ENCODE peak calls at places on chromosome 16, in eight cellular contexts. K, W, R, L, H, V, Q and B are unnamed samples.

GRCh38 chr16:5504028-5504758 is 406.6 kb upstream of the EEF2KMT start:
- DNase-seq in V (no peak), H (no peak), W (peak; percentile 5), R (no peak), K (no peak), Q (no peak), L (no peak), B (no peak)

GRCh38 chr16:17972460-17972943 is 364.0 kb downstream of the NPIPA8 start:
- DNase-seq in V (no peak), R (no peak), K (no peak), H (no peak), W (no peak), L (peak; percentile 68), Q (no peak), B (no peak)

GRCh38 chr16:83211711-83212110 is 584.9 kb downstream of the CDH13 start:
- DNase-seq in K (no peak), V (no peak), H (no peak), L (no peak), W (no peak), R (no peak), Q (no peak), B (no peak)

GRCh38 chr16:59067207-59067606 is 333.1 kb upstream of the GOT2 start:
- DNase-seq in H (no peak), R (no peak), K (no peak), W (no peak), Q (no peak), L (no peak), V (no peak), B (no peak)

GRCh38 chr16:74773431-74774222 is 993 bp downstream of the FA2H start:
- DNase-seq in W (no peak), Q (no peak), V (no peak), K (no peak), R (no peak), H (no peak), L (no peak), B (no peak)

GRCh38 chr16:11329080-11329491 is 16.2 kb upstream of the RMI2 start:
- DNase-seq in Q (no peak), H (no peak), L (no peak), V (no peak), W (no peak), K (no peak), R (peak; percentile 36), B (no peak)

GRCh38 chr16:62240722-62241121 is 204.5 kb upstream of the CDH8 start:
- DNase-seq in V (no peak), H (no peak), K (no peak), Q (no peak), W (no peak), L (no peak), R (no peak), B (peak; percentile 79)

GRCh38 chr16:14427371-14427948 is 202.6 kb downstream of the PARN start:
- DNase-seq in V (no peak), W (no peak), K (no peak), H (no peak), L (no peak), R (no peak), Q (no peak), B (no peak)

GRCh38 chr16:67666032-67666537 is 465 bp downstream of the ENKD1 start:
- DNase-seq in V (no peak), L (peak; percentile 72), Q (no peak), K (no peak), R (peak; percentile 61), H (no peak), W (no peak), B (no peak)

GRCh38 chr16:11572301-11572995 is 14.3 kb downstream of the LITAF start:
- DNase-seq in K (no peak), R (no peak), W (no peak), Q (no peak), H (peak; percentile 62), V (no peak), L (peak; percentile 36), B (no peak)

GRCh38 chr16:1305823-1306222 is 3.6 kb upstream of the UBE2I start:
- DNase-seq in K (no peak), H (no peak), Q (no peak), V (no peak), W (no peak), R (no peak), L (no peak), B (no peak)

GRCh38 chr16:31131841-31132271 is 3.7 kb downstream of the PRSS8 start:
- DNase-seq in V (no peak), L (no peak), R (no peak), K (no peak), H (no peak), Q (no peak), W (no peak), B (no peak)

GRCh38 chr16:3515897-3516296 is 15.1 kb downstream of the CLUAP1 start:
- DNase-seq in V (no peak), W (no peak), L (no peak), Q (no peak), K (no peak), H (no peak), R (no peak), B (no peak)

GRCh38 chr16:68857479-68857878 is 14.1 kb downstream of the TANGO6 start:
- DNase-seq in W (no peak), L (no peak), V (no peak), H (no peak), R (no peak), K (no peak), Q (no peak), B (no peak)

GRCh38 chr16:15948532-15949209 is 745 bp upstream of the ABCC1 start:
- DNase-seq in W (no peak), R (no peak), V (no peak), K (no peak), L (no peak), H (peak; percentile 6), Q (no peak), B (no peak)

GRCh38 chr16:7791191-7791590 is 458.5 kb downstream of the RBFOX1 start:
- DNase-seq in V (no peak), R (no peak), W (no peak), Q (no peak), K (no peak), H (no peak), L (no peak), B (no peak)

GRCh38 chr16:54630284-54630967 is 300.2 kb upstream of the IRX5 start:
- DNase-seq in Q (no peak), L (no peak), V (no peak), W (no peak), H (no peak), R (no peak), K (no peak), B (peak; percentile 29)

GRCh38 chr16:90078594-90078895 is 1.4 kb upstream of the PRDM7 start:
- DNase-seq in R (no peak), L (no peak), V (no peak), W (no peak), Q (no peak), K (no peak), H (no peak), B (no peak)

DNA sequence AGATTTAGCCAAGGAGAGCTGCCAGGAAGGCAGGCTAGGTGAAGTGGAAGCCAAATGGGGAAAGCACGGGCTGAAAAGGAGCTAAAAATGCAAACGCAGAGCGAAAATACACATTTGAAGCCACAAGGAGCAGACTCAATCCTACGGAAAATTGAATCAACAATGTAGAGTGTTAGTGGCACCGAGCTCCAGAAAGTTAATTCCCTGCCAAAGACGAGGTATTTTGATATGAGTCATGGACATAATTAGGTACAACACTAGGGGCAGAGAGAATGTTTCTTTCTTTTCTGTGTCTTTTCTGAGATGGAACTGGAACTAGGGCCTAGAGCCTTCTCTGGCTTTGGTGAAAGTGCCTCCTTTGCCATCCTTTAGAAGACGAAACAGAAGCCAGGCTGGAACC is 20.7 kb downstream of the GSG1L start:
- DNase-seq in W (no peak), R (peak; percentile 27), L (no peak), H (no peak), K (no peak), V (no peak), Q (no peak), B (no peak)
- H3K27me3 ChIP-seq in W (no peaks in the 10 kb centered on the region), R (peaks cover 27% of the 10 kb centered on the region), L (no peaks in the 10 kb centered on the region), H (no peaks in the 10 kb centered on the region), K (no peaks in the 10 kb centered on the region), V (no peaks in the 10 kb centered on the region), Q (no peaks in the 10 kb centered on the region), B (no peaks in the 10 kb centered on the region)

DNA sequence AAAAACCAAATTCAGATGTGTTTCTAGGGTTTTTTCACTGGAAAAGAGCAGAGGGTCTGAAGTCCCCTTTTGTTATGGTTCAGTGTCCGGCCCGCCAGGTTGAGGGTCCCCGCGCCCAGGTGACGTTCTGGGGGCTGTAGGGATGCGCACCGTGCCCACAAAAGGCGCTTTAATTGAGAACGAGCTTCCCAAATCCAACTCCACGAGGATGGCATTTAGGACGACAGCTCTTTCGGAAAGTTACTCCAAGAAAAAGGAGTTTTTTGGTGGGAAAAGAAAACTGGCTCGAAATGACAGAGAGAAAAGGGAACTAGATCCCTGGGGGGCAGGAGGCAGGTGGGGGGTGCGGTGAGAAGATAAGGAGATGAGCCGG is 15.9 kb upstream of the ZFHX3 start:
- DNase-seq in Q (no peak), W (no peak), R (no peak), H (no peak), K (no peak), V (no peak), L (no peak), B (no peak)
- H3K27me3 ChIP-seq in Q (no peaks in the 10 kb centered on the region), W (no peaks in the 10 kb centered on the region), R (no peaks in the 10 kb centered on the region), H (peaks cover 25% of the 10 kb centered on the region), K (no peaks in the 10 kb centered on the region), V (no peaks in the 10 kb centered on the region), L (no peaks in the 10 kb centered on the region), B (no peaks in the 10 kb centered on the region)

DNA sequence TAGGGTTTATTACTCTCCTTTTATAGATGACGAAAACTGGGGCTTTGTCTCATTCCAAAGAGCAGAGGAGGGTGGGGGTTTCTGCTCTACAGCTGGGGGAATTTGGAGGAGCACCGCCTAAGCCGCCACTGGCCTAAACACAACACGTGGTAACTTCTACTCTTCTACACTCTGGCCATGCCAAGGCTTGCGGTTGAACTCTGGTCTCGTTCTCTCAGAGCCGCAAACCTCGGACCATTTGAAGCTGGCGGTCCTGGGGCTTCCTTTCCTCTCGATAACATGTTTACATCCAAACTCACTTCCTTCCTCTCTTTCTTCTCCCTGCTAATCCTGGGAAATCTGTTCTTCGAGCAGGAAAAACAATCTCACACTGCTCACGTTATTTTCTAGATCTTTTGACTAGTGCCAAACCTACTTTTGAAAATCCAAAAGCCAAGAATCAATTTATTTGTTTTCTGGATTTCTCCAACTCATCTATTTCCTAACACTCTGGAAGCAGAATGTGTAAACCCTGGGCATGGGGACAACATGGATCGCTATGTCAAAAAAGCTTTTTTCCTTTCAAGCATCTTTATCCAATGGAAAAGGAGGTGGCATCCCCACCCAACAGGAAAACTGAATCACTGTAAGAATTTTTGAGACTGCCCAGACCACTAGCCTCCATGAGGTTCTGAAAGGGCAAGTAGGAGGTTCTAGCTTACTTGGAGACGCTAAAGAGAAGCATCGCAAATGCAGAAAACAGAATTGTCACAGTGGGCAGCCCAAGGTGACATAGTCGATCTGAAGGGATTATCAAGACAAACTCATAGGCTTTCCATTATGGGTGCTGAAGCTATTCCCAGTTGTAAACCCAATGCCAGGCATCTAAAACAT is 13.6 kb upstream of the EEF2K start:
- DNase-seq in V (peak; percentile 82), H (peak; percentile 83), Q (peak; percentile 22), W (peak; percentile 63), R (peak; percentile 97), K (peak; percentile 77), L (peak; percentile 92), B (peak; percentile 45)
- H3K27me3 ChIP-seq in V (no peaks in the 10 kb centered on the region), H (no peaks in the 10 kb centered on the region), Q (no peaks in the 10 kb centered on the region), W (no peaks in the 10 kb centered on the region), R (no peaks in the 10 kb centered on the region), K (no peaks in the 10 kb centered on the region), L (no peaks in the 10 kb centered on the region), B (no peaks in the 10 kb centered on the region)

DNA sequence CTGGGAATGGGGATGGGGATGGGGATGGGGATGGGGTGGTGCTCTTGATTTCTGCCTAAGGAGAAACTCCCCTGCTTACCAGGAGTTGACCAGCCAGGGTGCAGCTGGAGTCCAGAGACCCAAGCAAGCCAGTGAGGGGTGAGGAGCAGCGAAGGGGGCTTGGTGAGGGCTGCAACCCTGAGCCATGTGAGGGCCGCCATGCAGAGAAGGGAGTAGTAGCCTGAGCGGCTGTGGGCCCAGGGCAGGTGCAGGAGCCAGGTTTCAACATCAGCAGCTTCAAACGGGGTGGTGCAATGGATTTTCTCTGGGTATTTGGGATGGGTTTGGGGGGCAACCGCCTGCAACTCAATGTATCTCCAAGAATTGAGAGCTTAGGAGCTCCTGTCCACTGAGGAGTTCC is 35.2 kb downstream of the COX4I1 start:
- DNase-seq in W (no peak), V (no peak), R (no peak), K (no peak), Q (no peak), H (no peak), L (no peak), B (no peak)
- H3K27me3 ChIP-seq in W (peaks cover 5% of the 10 kb centered on the region), V (no peaks in the 10 kb centered on the region), R (peaks cover 68% of the 10 kb centered on the region), K (peaks cover 45% of the 10 kb centered on the region), Q (no peaks in the 10 kb centered on the region), H (no peaks in the 10 kb centered on the region), L (no peaks in the 10 kb centered on the region), B (peaks cover 15% of the 10 kb centered on the region)